ENCODE peak calls at places on chromosomes 7 and 10, in four cellular contexts. One of them, this sample, is unnamed.

GRCh38 chr7:46772740-46773139 is 809.2 kb downstream of the TNS3 start:
- DNase-seq in fibroblast of the aortic adventitia: no peak
- DNase-seq in right lobe of liver: no peak
- DNase-seq in H9: no peak
- DNase-seq in this sample: no peak

GRCh38 chr10:102691701-102692100 is 22.5 kb downstream of the ARL3 start:
- DNase-seq in fibroblast of the aortic adventitia: peak
- DNase-seq in right lobe of liver: no peak
- DNase-seq in H9: no peak
- DNase-seq in this sample: no peak

GRCh38 chr7:5357951-5358350 is 65.7 kb downstream of the TNRC18 start:
- DNase-seq in fibroblast of the aortic adventitia: peak
- DNase-seq in right lobe of liver: no peak
- DNase-seq in H9: no peak
- DNase-seq in this sample: no peak

GRCh38 chr10:91198781-91199180 is 21.7 kb upstream of the PCGF5 start:
- DNase-seq in fibroblast of the aortic adventitia: peak
- DNase-seq in right lobe of liver: no peak
- DNase-seq in H9: no peak
- DNase-seq in this sample: no peak

GRCh38 chr7:158710651-158711102 is 6.1 kb upstream of the NCAPG2 start:
- DNase-seq in fibroblast of the aortic adventitia: peak
- DNase-seq in right lobe of liver: no peak
- DNase-seq in H9: no peak
- DNase-seq in this sample: no peak

GRCh38 chr10:86868353-86868752 is 89.1 kb downstream of the MMRN2 start:
- DNase-seq in fibroblast of the aortic adventitia: peak
- DNase-seq in right lobe of liver: peak
- DNase-seq in H9: peak
- DNase-seq in this sample: peak

GRCh38 chr10:20855398-20856038 is 41.6 kb downstream of the NEBL start:
- DNase-seq in fibroblast of the aortic adventitia: peak
- DNase-seq in right lobe of liver: no peak
- DNase-seq in H9: no peak
- DNase-seq in this sample: no peak

GRCh38 chr7:102115931-102116330 is 170.7 kb upstream of the SH2B2 start:
- DNase-seq in fibroblast of the aortic adventitia: no peak
- DNase-seq in right lobe of liver: no peak
- DNase-seq in H9: no peak
- DNase-seq in this sample: no peak

GRCh38 chr7:149714910-149715471 is 58.4 kb downstream of the ZNF467 start:
- DNase-seq in fibroblast of the aortic adventitia: peak
- DNase-seq in right lobe of liver: peak
- DNase-seq in H9: no peak
- DNase-seq in this sample: no peak

GRCh38 chr10:5390607-5391205 is 13.9 kb downstream of the TUBAL3 start:
- DNase-seq in fibroblast of the aortic adventitia: no peak
- DNase-seq in right lobe of liver: no peak
- DNase-seq in H9: no peak
- DNase-seq in this sample: no peak
- TF ChIP-seq CTCF in fibroblast of the aortic adventitia: no peak
- TF ChIP-seq CTCF in right lobe of liver: no peak
- TF ChIP-seq CTCF in H9: no peak
- TF ChIP-seq CTCF in this sample: no peak

GRCh38 chr7:133854739-133855138 is 272.4 kb upstream of the LRGUK start:
- DNase-seq in fibroblast of the aortic adventitia: peak
- DNase-seq in right lobe of liver: no peak
- DNase-seq in H9: no peak
- DNase-seq in this sample: no peak
- TF ChIP-seq CTCF in fibroblast of the aortic adventitia: peak
- TF ChIP-seq CTCF in right lobe of liver: peak
- TF ChIP-seq CTCF in H9: peak
- TF ChIP-seq CTCF in this sample: peak

GRCh38 chr7:74051629-74052410 is 23.8 kb downstream of the ELN start:
- DNase-seq in fibroblast of the aortic adventitia: no peak
- DNase-seq in right lobe of liver: no peak
- DNase-seq in H9: peak
- DNase-seq in this sample: no peak
- TF ChIP-seq CTCF in fibroblast of the aortic adventitia: peak
- TF ChIP-seq CTCF in right lobe of liver: peak
- TF ChIP-seq CTCF in H9: peak
- TF ChIP-seq CTCF in this sample: peak

GRCh38 chr10:92696606-92697383 is 7.0 kb downstream of the HHEX start:
- DNase-seq in fibroblast of the aortic adventitia: no peak
- DNase-seq in right lobe of liver: peak
- DNase-seq in H9: peak
- DNase-seq in this sample: no peak
- TF ChIP-seq CTCF in fibroblast of the aortic adventitia: no peak
- TF ChIP-seq CTCF in right lobe of liver: no peak
- TF ChIP-seq CTCF in H9: no peak
- TF ChIP-seq CTCF in this sample: no peak

GRCh38 chr10:24884316-24884715 is 68.1 kb downstream of the PRTFDC1 start:
- DNase-seq in fibroblast of the aortic adventitia: no peak
- DNase-seq in right lobe of liver: no peak
- DNase-seq in H9: no peak
- DNase-seq in this sample: no peak
- TF ChIP-seq CTCF in fibroblast of the aortic adventitia: no peak
- TF ChIP-seq CTCF in right lobe of liver: no peak
- TF ChIP-seq CTCF in H9: no peak
- TF ChIP-seq CTCF in this sample: no peak